ENCODE peak calls at places on chromosome 12, in seven cellular contexts. M is endothelial cell, C is lower lobe of right lung, L is mucosa of descending colon, G is upper lobe of left lung, N is astrocyte of the cerebellum, D is testis. J is an unnamed sample.

GRCh38 chr12:109054520-109054919 is 2.1 kb downstream of the USP30 start:
- DNase-seq in C (no peak), D (no peak), N (no peak), L (no peak), G (no peak), M (no peak), J (no peak)

GRCh38 chr12:39831587-39832315 is 212.1 kb upstream of the ABCD2 start:
- DNase-seq in N (no peak), M (no peak), G (no peak), C (no peak), L (no peak), D (no peak), J (no peak)

GRCh38 chr12:86959766-86960458 is 703.7 kb upstream of the MGAT4C start:
- DNase-seq in G (no peak), C (no peak), M (no peak), N (no peak), L (no peak), D (no peak), J (no peak)

GRCh38 chr12:27969011-27969900 is 3.3 kb downstream of the PTHLH start:
- DNase-seq in G (peak; percentile 72), M (peak; percentile 37), C (no peak), D (peak; percentile 20), N (no peak), L (no peak), J (peak; percentile 52)

GRCh38 chr12:15644700-15645099 is 144.5 kb downstream of the EPS8 start:
- DNase-seq in C (no peak), G (no peak), L (no peak), D (no peak), N (no peak), M (no peak), J (no peak)

GRCh38 chr12:32455607-32456063 is 56.3 kb downstream of the FGD4 start:
- DNase-seq in D (no peak), M (peak; percentile 39), L (no peak), C (no peak), N (peak; percentile 64), G (no peak), J (no peak)

GRCh38 chr12:71014180-71014785 is 93.7 kb upstream of the PTPRR start:
- DNase-seq in D (no peak), M (no peak), L (no peak), C (no peak), G (no peak), N (peak; percentile 22), J (no peak)

GRCh38 chr12:92424338-92424737 is 278.5 kb upstream of the PLEKHG7 start:
- DNase-seq in C (no peak), D (no peak), M (no peak), N (no peak), L (no peak), G (no peak), J (no peak)

GRCh38 chr12:30624009-30624408 is 71.7 kb downstream of the IPO8 start:
- DNase-seq in G (no peak), L (no peak), M (no peak), N (no peak), C (no peak), D (no peak), J (no peak)

GRCh38 chr12:57343703-57344378 is 87.0 kb downstream of the R3HDM2 start:
- DNase-seq in D (no peak), N (no peak), G (no peak), M (no peak), L (no peak), C (no peak), J (no peak)

GRCh38 chr12:44465139-44465538 is 411.0 kb downstream of the NELL2 start:
- DNase-seq in N (no peak), M (no peak), C (no peak), D (no peak), G (no peak), L (no peak), J (no peak)

GRCh38 chr12:31597066-31597465 is 6.1 kb upstream of the DENND5B start:
- DNase-seq in N (no peak), M (no peak), L (no peak), C (no peak), G (no peak), D (no peak), J (no peak)

GRCh38 chr12:8629486-8630033 is 16.9 kb upstream of the AICDA start:
- DNase-seq in G (no peak), N (no peak), C (no peak), M (no peak), D (no peak), L (no peak), J (no peak)

GRCh38 chr12:96623155-96623554 is 133.8 kb downstream of the CFAP54 start:
- DNase-seq in D (no peak), C (no peak), L (no peak), N (no peak), M (no peak), G (no peak), J (no peak)

DNA sequence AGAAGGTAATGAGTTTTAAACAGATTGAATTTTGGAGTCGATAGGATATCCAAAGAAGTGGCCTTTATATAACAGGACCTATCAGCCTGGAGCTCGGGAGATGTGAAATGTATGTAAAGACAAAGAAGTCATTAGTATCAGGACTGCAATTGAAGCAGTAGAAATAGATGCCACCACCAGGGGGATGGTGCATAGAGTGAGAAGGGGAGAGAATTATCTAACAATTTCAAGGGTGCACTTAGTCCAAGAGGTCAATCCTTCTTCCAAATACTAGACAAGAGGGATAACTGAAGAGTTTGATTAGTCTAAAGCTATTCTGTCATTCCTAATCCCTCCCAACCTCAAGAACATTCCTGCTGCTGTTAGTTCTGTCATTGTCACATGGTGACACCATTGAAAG is 127.8 kb downstream of the CFAP54 start:
- DNase-seq in C (no peak), N (no peak), M (no peak), G (no peak), D (no peak), L (no peak), J (no peak)
- TF ChIP-seq CTCF in C (no peak), N (peak; percentile 14), M (no peak), G (no peak), D (no peak), L (no peak), J (peak; percentile 34)

DNA sequence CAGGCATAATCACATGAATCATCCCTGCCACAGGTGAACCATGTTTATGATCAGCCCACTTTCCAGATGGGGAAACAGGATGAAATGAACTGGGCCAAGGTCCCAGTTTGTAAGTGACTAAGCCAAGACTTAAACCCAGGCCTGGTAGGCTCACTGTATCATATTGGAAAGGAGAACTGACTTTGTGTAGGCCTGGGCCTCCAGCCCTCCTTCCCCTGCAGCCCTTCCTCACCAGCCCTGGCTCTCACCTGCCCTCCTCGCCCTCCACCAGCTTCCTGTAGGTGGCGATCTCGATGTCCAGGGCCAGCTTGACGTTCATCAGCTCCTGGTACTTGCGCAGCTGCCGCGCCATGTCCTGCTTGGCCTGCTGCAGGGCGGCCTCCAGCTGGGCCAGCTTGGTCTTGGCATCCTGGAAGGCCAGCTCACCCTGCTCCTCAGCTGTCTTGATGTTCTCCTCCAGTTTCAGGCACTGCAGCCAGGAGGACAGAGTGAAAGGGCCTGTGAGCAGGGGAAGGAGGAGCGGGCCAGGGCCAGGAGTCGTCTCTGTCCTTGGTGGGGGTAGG is 19.8 kb downstream of the KRT80 start:
- DNase-seq in L (peak; percentile 68), M (peak; percentile 53), D (peak; percentile 37), C (peak; percentile 65), N (no peak), G (no peak), J (no peak)
- TF ChIP-seq CTCF in L (no peak), M (peak; percentile 30), D (no peak), C (peak; percentile 36), N (peak; percentile 51), G (peak; percentile 51), J (no peak)

DNA sequence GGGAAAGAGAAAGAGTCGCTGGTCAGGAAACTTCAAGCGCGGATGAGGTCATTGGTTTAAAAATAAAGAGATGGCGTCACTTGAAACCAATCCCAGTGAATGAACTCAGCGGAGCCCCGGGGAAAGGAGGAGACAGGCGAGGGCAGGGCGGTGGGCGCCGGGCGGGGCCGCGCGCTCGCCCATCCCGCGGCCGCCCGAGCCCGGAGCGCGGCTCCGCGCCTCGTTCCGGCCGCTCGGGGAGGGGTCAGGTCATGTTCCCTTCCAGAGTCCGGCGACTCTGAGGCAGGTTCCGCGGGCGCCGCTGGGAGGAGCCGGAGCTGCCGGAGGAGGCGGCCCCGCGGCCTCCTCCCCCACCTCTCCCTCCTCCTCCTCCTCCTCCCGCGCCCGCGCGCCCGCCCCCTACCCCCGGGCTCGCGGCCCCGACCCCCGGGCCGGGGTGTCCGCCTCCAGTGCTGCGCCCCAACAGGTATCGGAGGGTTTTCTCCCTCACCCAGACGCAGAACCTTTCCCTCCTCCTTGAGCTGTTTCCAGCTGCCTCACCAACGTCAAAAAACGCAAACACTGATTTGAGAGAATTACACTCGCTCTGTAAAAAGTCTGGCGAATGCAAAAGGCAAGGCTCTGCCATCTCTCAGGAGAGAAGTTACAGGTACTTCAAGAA is at the start of gene DUSP16:
- DNase-seq in C (peak; percentile 94), N (peak; percentile 93), D (peak; percentile 94), L (peak; percentile 95), M (peak; percentile 87), G (peak; percentile 97), J (peak; percentile 59)
- TF ChIP-seq CTCF in C (peak; percentile 19), N (no peak), D (no peak), L (no peak), M (peak; percentile 12), G (peak; percentile 49), J (no peak)

GRCh38 chr12:132373967-132374820 is 44.8 kb upstream of the GALNT9 start:
- DNase-seq in G (peak; percentile 73), D (no peak), L (no peak), N (no peak), C (no peak), M (no peak), J (no peak)
- TF ChIP-seq CTCF in G (no peak), D (no peak), L (no peak), N (no peak), C (no peak), M (no peak), J (no peak)

GRCh38 chr12:6868211-6869048 is 1.1 kb downstream of the TPI1 start:
- DNase-seq in D (no peak), N (no peak), G (no peak), C (no peak), M (no peak), L (no peak), J (no peak)
- TF ChIP-seq CTCF in D (no peak), N (peak; percentile 42), G (no peak), C (no peak), M (no peak), L (no peak), J (no peak)

GRCh38 chr12:80413462-80413861 is 30.6 kb upstream of the PTPRQ start:
- DNase-seq in C (no peak), N (no peak), M (no peak), D (no peak), L (no peak), G (no peak), J (no peak)
- TF ChIP-seq CTCF in C (no peak), N (no peak), M (no peak), D (no peak), L (no peak), G (no peak), J (no peak)

DNA sequence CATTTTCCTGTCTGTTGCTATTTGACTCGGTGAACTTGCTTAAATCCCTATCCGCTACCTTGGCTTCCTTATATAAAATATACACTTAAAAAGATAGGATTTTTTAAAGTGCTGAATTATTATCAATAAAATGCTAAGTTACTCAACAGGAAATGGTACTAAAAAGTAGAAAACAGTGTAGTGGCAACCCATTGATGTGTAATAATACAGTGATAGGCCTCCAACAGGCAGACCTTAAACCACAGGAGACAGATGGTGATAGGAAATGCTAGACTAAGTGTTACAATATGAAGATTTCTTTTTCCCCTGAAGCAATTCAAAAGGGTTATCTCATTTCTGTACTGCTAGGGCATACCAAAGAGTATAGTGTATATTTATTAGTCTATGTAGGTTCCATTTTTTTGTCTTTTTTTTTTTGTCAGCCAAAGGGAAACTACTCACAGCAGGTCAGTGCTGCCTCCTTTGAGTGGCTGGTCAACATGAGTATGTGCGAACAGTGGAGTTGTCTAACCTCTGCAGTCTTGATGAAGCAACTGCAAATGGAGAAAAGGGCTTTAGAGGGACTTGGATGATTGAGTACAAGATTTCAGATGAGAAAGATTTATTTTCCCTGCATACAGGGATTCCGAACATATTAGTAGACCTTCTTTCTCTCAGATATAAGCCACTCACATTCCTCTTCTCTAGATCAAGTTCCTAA is 183.8 kb downstream of the ACSS3 start:
- DNase-seq in D (no peak), G (no peak), C (no peak), M (no peak), L (no peak), N (no peak), J (no peak)
- TF ChIP-seq CTCF in D (no peak), G (no peak), C (no peak), M (no peak), L (no peak), N (no peak), J (no peak)

J was measured in mesothelial cell of epicardium.